ENCODE peak calls at places on chromosomes 11 and 22, in seven cellular contexts. One of them, this sample, is unnamed.

GRCh38 chr11:1456596-1457325 is 29.8 kb downstream of the MOB2 start:
- DNase-seq in brain microvascular endothelial cell: no peak
- DNase-seq in dorsolateral prefrontal cortex: no peak
- DNase-seq in AG04449: no peak
- DNase-seq in GM06990: no peak
- DNase-seq in endodermal cell: no peak
- DNase-seq in neural progenitor cell: no peak
- DNase-seq in this sample: no peak

GRCh38 chr11:37710031-37710430 is 1112.0 kb upstream of the RAG2 start:
- DNase-seq in endodermal cell: no peak
- DNase-seq in neural progenitor cell: no peak
- DNase-seq in GM06990: no peak
- DNase-seq in brain microvascular endothelial cell: no peak
- DNase-seq in dorsolateral prefrontal cortex: no peak
- DNase-seq in AG04449: peak; percentile 60
- DNase-seq in this sample: no peak

GRCh38 chr11:792535-792821 is 2.6 kb upstream of the CEND1 start:
- DNase-seq in dorsolateral prefrontal cortex: no peak
- DNase-seq in GM06990: no peak
- DNase-seq in neural progenitor cell: no peak
- DNase-seq in AG04449: no peak
- DNase-seq in brain microvascular endothelial cell: no peak
- DNase-seq in endodermal cell: no peak
- DNase-seq in this sample: no peak

GRCh38 chr11:1822648-1823375 is 12.0 kb upstream of the SYT8 start:
- DNase-seq in endodermal cell: no peak
- DNase-seq in dorsolateral prefrontal cortex: no peak
- DNase-seq in AG04449: no peak
- DNase-seq in neural progenitor cell: no peak
- DNase-seq in GM06990: no peak
- DNase-seq in brain microvascular endothelial cell: no peak
- DNase-seq in this sample: no peak

GRCh38 chr11:128895505-128895904 is 4.3 kb downstream of the KCNJ5 start:
- DNase-seq in endodermal cell: no peak
- DNase-seq in brain microvascular endothelial cell: no peak
- DNase-seq in GM06990: no peak
- DNase-seq in neural progenitor cell: no peak
- DNase-seq in dorsolateral prefrontal cortex: no peak
- DNase-seq in AG04449: no peak
- DNase-seq in this sample: no peak

GRCh38 chr11:38791346-38791961 is 2193.4 kb upstream of the RAG2 start:
- DNase-seq in GM06990: no peak
- DNase-seq in brain microvascular endothelial cell: peak; percentile 66
- DNase-seq in neural progenitor cell: peak; percentile 87
- DNase-seq in endodermal cell: peak; percentile 60
- DNase-seq in dorsolateral prefrontal cortex: no peak
- DNase-seq in AG04449: peak; percentile 9
- DNase-seq in this sample: peak; percentile 55

GRCh38 chr11:121723261-121723741 is 270.5 kb upstream of the SORL1-AS1 start:
- DNase-seq in brain microvascular endothelial cell: peak; percentile 3
- DNase-seq in endodermal cell: peak; percentile 75
- DNase-seq in GM06990: no peak
- DNase-seq in AG04449: no peak
- DNase-seq in dorsolateral prefrontal cortex: peak; percentile 47
- DNase-seq in neural progenitor cell: peak; percentile 37
- DNase-seq in this sample: peak; percentile 15

GRCh38 chr22:44549701-44550100 is 51.7 kb upstream of the RTL6 start:
- DNase-seq in brain microvascular endothelial cell: no peak
- DNase-seq in neural progenitor cell: no peak
- DNase-seq in dorsolateral prefrontal cortex: no peak
- DNase-seq in AG04449: no peak
- DNase-seq in endodermal cell: peak; percentile 35
- DNase-seq in GM06990: no peak
- DNase-seq in this sample: no peak

GRCh38 chr11:21142007-21142406 is 472.6 kb downstream of the NELL1 start:
- DNase-seq in AG04449: no peak
- DNase-seq in neural progenitor cell: peak; percentile 46
- DNase-seq in brain microvascular endothelial cell: no peak
- DNase-seq in dorsolateral prefrontal cortex: no peak
- DNase-seq in endodermal cell: peak; percentile 78
- DNase-seq in GM06990: no peak
- DNase-seq in this sample: no peak

GRCh38 chr11:100672483-100673038 is 14.5 kb upstream of the ARHGAP42 start:
- DNase-seq in brain microvascular endothelial cell: no peak
- DNase-seq in GM06990: no peak
- DNase-seq in neural progenitor cell: no peak
- DNase-seq in dorsolateral prefrontal cortex: no peak
- DNase-seq in endodermal cell: no peak
- DNase-seq in AG04449: no peak
- DNase-seq in this sample: no peak

GRCh38 chr11:13102575-13102840 is 93.4 kb downstream of the RASSF10 start:
- DNase-seq in brain microvascular endothelial cell: no peak
- DNase-seq in AG04449: no peak
- DNase-seq in GM06990: no peak
- DNase-seq in neural progenitor cell: no peak
- DNase-seq in endodermal cell: no peak
- DNase-seq in dorsolateral prefrontal cortex: no peak
- DNase-seq in this sample: no peak

GRCh38 chr11:66720223-66720898 is 8.7 kb downstream of the SPTBN2 start:
- DNase-seq in GM06990: no peak
- DNase-seq in neural progenitor cell: peak; percentile 79
- DNase-seq in AG04449: no peak
- DNase-seq in brain microvascular endothelial cell: peak; percentile 47
- DNase-seq in dorsolateral prefrontal cortex: peak; percentile 43
- DNase-seq in endodermal cell: peak; percentile 86
- DNase-seq in this sample: peak; percentile 12

GRCh38 chr22:50057868-50058311 is at the start of gene TTLL8:
- DNase-seq in AG04449: no peak
- DNase-seq in neural progenitor cell: no peak
- DNase-seq in brain microvascular endothelial cell: no peak
- DNase-seq in endodermal cell: peak; percentile 51
- DNase-seq in GM06990: no peak
- DNase-seq in dorsolateral prefrontal cortex: no peak
- DNase-seq in this sample: no peak

GRCh38 chr22:19321757-19322156 is 30.2 kb upstream of the CLTCL1 start:
- DNase-seq in neural progenitor cell: no peak
- DNase-seq in AG04449: no peak
- DNase-seq in GM06990: no peak
- DNase-seq in brain microvascular endothelial cell: no peak
- DNase-seq in endodermal cell: no peak
- DNase-seq in dorsolateral prefrontal cortex: no peak
- DNase-seq in this sample: no peak

GRCh38 chr22:38490475-38490874 is 15.6 kb downstream of the DDX17 start:
- DNase-seq in AG04449: no peak
- DNase-seq in GM06990: no peak
- DNase-seq in dorsolateral prefrontal cortex: no peak
- DNase-seq in neural progenitor cell: no peak
- DNase-seq in brain microvascular endothelial cell: no peak
- DNase-seq in endodermal cell: no peak
- DNase-seq in this sample: no peak

GRCh38 chr11:131867457-131868257 is 497.2 kb downstream of the NTM start:
- DNase-seq in AG04449: peak; percentile 47
- DNase-seq in GM06990: peak; percentile 37
- DNase-seq in brain microvascular endothelial cell: peak; percentile 91
- DNase-seq in neural progenitor cell: peak; percentile 84
- DNase-seq in endodermal cell: peak; percentile 92
- DNase-seq in dorsolateral prefrontal cortex: peak; percentile 84
- DNase-seq in this sample: peak; percentile 83

GRCh38 chr11:30914143-30914762 is 328.1 kb upstream of the MPPED2 start:
- DNase-seq in endodermal cell: peak; percentile 92
- DNase-seq in dorsolateral prefrontal cortex: peak; percentile 64
- DNase-seq in neural progenitor cell: peak; percentile 88
- DNase-seq in GM06990: no peak
- DNase-seq in brain microvascular endothelial cell: peak; percentile 58
- DNase-seq in AG04449: peak; percentile 12
- DNase-seq in this sample: peak; percentile 36
- TF ChIP-seq CTCF in endodermal cell: peak; percentile 93
- TF ChIP-seq CTCF in dorsolateral prefrontal cortex: peak; percentile 72
- TF ChIP-seq CTCF in neural progenitor cell: peak; percentile 84
- TF ChIP-seq CTCF in GM06990: peak; percentile 80
- TF ChIP-seq CTCF in brain microvascular endothelial cell: peak; percentile 83
- TF ChIP-seq CTCF in AG04449: peak; percentile 76
- TF ChIP-seq CTCF in this sample: peak; percentile 50

DNA sequence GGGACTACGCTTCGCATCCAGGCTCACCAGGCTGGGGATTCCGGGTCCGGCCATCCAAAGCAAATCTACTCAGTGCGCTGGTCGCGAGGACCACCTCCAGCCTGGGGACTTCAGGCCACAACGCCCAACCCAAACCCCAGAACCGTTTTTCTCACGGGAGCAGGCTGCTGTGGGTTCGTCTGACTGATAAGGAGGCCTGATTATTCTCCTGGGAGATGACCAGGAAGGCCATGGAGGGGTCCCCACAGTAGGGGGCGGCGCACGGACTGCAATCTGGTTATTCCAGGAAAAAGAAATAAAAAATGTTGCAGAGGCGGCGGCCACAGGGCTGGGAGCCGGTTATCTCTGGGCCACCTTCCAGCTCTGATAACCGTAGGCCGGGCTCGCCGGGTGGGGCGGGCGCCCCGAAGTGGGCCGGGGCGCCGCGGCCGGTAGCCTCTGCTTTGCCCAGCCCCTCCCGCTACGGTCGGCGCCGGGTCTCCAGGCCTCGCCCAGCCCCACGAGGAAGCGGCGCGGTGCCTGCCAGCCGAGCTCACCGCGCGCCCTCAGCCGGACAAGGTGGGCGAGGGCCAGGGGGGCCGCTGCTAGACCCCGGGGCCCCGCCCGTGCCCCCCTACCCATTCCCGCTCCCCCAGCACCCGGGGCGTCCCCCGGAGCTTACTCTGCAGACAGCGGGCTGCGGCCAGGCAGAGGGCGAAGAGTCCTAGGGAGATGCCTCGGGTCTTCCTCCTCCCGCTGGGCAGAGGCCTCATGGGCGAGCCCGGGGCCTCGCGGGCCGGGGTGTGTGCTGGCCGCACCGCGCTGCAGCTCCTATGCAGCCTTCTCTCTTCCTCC is 450 bp downstream of the VSTM5 start:
- DNase-seq in dorsolateral prefrontal cortex: no peak
- DNase-seq in brain microvascular endothelial cell: no peak
- DNase-seq in GM06990: no peak
- DNase-seq in neural progenitor cell: peak; percentile 38
- DNase-seq in endodermal cell: peak; percentile 78
- DNase-seq in AG04449: no peak
- DNase-seq in this sample: peak; percentile 33
- H3K4me3 ChIP-seq in dorsolateral prefrontal cortex: peak overlapping the region; percentile 74
- H3K4me3 ChIP-seq in brain microvascular endothelial cell: peak overlapping the region; percentile 47
- H3K4me3 ChIP-seq in GM06990: no peak overlapping the region
- H3K4me3 ChIP-seq in neural progenitor cell: peak overlapping the region; percentile 42
- H3K4me3 ChIP-seq in endodermal cell: no peak overlapping the region
- H3K4me3 ChIP-seq in AG04449: peak overlapping the region; percentile 46
- H3K4me3 ChIP-seq in this sample: peak overlapping the region; percentile 40

GRCh38 chr11:95545116-95545875 is 244.3 kb downstream of the FAM76B start:
- DNase-seq in brain microvascular endothelial cell: no peak
- DNase-seq in dorsolateral prefrontal cortex: no peak
- DNase-seq in AG04449: no peak
- DNase-seq in neural progenitor cell: no peak
- DNase-seq in GM06990: no peak
- DNase-seq in endodermal cell: peak; percentile 45
- DNase-seq in this sample: no peak
- TF ChIP-seq CTCF in brain microvascular endothelial cell: peak; percentile 21
- TF ChIP-seq CTCF in dorsolateral prefrontal cortex: no peak
- TF ChIP-seq CTCF in AG04449: no peak
- TF ChIP-seq CTCF in neural progenitor cell: no peak
- TF ChIP-seq CTCF in GM06990: peak; percentile 30
- TF ChIP-seq CTCF in endodermal cell: peak; percentile 61
- TF ChIP-seq CTCF in this sample: peak; percentile 2

DNA sequence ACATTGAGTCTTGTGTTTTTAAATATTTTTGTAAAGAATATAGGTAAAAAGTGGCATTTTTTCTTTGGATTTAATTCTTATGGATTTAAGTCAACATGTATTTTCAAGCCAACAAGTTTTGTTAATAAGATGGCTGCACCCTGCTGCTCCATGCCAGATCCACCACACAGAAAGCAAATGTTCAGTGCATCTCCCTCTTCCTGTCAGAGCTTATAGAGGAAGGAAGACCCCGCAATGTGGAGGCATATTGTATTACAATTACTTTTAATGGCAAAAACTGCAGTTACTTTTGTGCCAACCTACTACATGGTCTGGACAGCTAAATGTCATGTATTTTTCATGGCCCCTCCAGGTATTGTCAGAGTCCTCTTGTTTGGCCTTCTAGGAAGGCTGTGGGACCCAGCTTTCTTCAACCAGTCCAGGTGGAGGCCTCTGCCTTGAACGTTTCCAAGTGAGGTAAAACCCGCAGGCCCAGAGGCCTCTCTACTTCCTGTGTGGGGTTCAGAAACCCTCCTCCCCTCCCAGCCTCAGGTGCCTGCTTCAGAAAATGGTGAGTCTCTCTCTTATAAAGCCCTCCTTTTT is at the start of gene CD3E:
- DNase-seq in GM06990: no peak
- DNase-seq in brain microvascular endothelial cell: no peak
- DNase-seq in endodermal cell: no peak
- DNase-seq in dorsolateral prefrontal cortex: no peak
- DNase-seq in AG04449: no peak
- DNase-seq in neural progenitor cell: no peak
- DNase-seq in this sample: no peak
- H3K4me3 ChIP-seq in GM06990: no peak within 1 kb of the TSS
- H3K4me3 ChIP-seq in brain microvascular endothelial cell: no peak within 1 kb of the TSS
- H3K4me3 ChIP-seq in endodermal cell: no peak within 1 kb of the TSS
- H3K4me3 ChIP-seq in dorsolateral prefrontal cortex: no peak within 1 kb of the TSS
- H3K4me3 ChIP-seq in AG04449: no peak within 1 kb of the TSS
- H3K4me3 ChIP-seq in neural progenitor cell: no peak within 1 kb of the TSS
- H3K4me3 ChIP-seq in this sample: no peak within 1 kb of the TSS

DNA sequence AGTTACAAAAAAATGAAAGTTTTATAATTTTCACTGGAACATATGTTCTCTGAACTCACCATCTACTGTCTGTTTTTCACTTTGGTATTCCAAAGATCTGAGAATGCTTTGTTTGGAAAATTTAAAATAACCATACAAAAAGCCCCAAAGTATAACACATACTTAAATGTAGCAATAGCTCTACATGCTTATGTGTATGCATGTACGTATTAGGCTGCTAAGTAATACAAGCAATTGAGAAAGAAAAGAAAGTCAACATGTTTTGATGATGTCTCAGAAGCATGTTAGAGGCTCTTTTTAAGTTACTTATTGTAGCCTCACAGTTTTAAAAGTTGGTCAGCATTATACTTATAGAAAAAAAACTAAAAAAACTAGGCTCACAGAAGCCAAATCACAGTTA is 542.5 kb upstream of the LUZP2 start:
- DNase-seq in endodermal cell: no peak
- DNase-seq in AG04449: no peak
- DNase-seq in dorsolateral prefrontal cortex: no peak
- DNase-seq in GM06990: no peak
- DNase-seq in brain microvascular endothelial cell: no peak
- DNase-seq in neural progenitor cell: no peak
- DNase-seq in this sample: no peak
- TF ChIP-seq CTCF in endodermal cell: no peak
- TF ChIP-seq CTCF in AG04449: no peak
- TF ChIP-seq CTCF in dorsolateral prefrontal cortex: no peak
- TF ChIP-seq CTCF in GM06990: no peak
- TF ChIP-seq CTCF in brain microvascular endothelial cell: no peak
- TF ChIP-seq CTCF in neural progenitor cell: no peak
- TF ChIP-seq CTCF in this sample: no peak

GRCh38 chr22:46088541-46089311 is 61.6 kb upstream of the PPARA start:
- DNase-seq in AG04449: peak; percentile 53
- DNase-seq in dorsolateral prefrontal cortex: no peak
- DNase-seq in GM06990: no peak
- DNase-seq in brain microvascular endothelial cell: peak; percentile 48
- DNase-seq in neural progenitor cell: no peak
- DNase-seq in endodermal cell: no peak
- DNase-seq in this sample: peak; percentile 80
- H3K4me3 ChIP-seq in AG04449: peak overlapping the region; percentile 6
- H3K4me3 ChIP-seq in dorsolateral prefrontal cortex: peak overlapping the region; percentile 95
- H3K4me3 ChIP-seq in GM06990: no peak overlapping the region
- H3K4me3 ChIP-seq in brain microvascular endothelial cell: peak overlapping the region; percentile 9
- H3K4me3 ChIP-seq in neural progenitor cell: no peak overlapping the region
- H3K4me3 ChIP-seq in endodermal cell: no peak overlapping the region
- H3K4me3 ChIP-seq in this sample: peak overlapping the region; percentile 94